ENCODE peak calls at places on chromosomes 16 and 17, in eight cellular contexts. One of them, this sample, is unnamed.

GRCh38 chr17:60941028-60941427 is 263.4 kb downstream of the BCAS3 start:
- DNase-seq in NCI-H1417 treated with DMSO at 0.1 percent for 48 hours: no peak
- DNase-seq in transverse colon: peak
- DNase-seq in HS-5: no peak
- DNase-seq in IMR-90: peak
- DNase-seq in HFF-Myc: peak
- DNase-seq in foreskin keratinocyte: no peak
- DNase-seq in effector memory CD8-positive, alpha-beta T cell: no peak
- DNase-seq in this sample: no peak

GRCh38 chr17:79085921-79086551 is 11.4 kb downstream of the ENGASE start:
- DNase-seq in IMR-90: no peak
- DNase-seq in foreskin keratinocyte: no peak
- DNase-seq in NCI-H1417 treated with DMSO at 0.1 percent for 48 hours: no peak
- DNase-seq in effector memory CD8-positive, alpha-beta T cell: no peak
- DNase-seq in HFF-Myc: no peak
- DNase-seq in HS-5: no peak
- DNase-seq in transverse colon: no peak
- DNase-seq in this sample: no peak

GRCh38 chr16:67329901-67330300 is 3.3 kb downstream of the LRRC36 start:
- DNase-seq in IMR-90: no peak
- DNase-seq in HFF-Myc: no peak
- DNase-seq in transverse colon: no peak
- DNase-seq in HS-5: peak
- DNase-seq in effector memory CD8-positive, alpha-beta T cell: no peak
- DNase-seq in NCI-H1417 treated with DMSO at 0.1 percent for 48 hours: no peak
- DNase-seq in foreskin keratinocyte: no peak
- DNase-seq in this sample: no peak

GRCh38 chr16:90077757-90078593 is 844 bp upstream of the PRDM7 start:
- DNase-seq in foreskin keratinocyte: peak
- DNase-seq in IMR-90: peak
- DNase-seq in HFF-Myc: no peak
- DNase-seq in transverse colon: peak
- DNase-seq in effector memory CD8-positive, alpha-beta T cell: peak
- DNase-seq in HS-5: no peak
- DNase-seq in NCI-H1417 treated with DMSO at 0.1 percent for 48 hours: peak
- DNase-seq in this sample: no peak

GRCh38 chr17:20045476-20045875 is 36.3 kb downstream of the SPECC1 start:
- DNase-seq in IMR-90: no peak
- DNase-seq in foreskin keratinocyte: no peak
- DNase-seq in HFF-Myc: no peak
- DNase-seq in transverse colon: no peak
- DNase-seq in HS-5: no peak
- DNase-seq in NCI-H1417 treated with DMSO at 0.1 percent for 48 hours: no peak
- DNase-seq in effector memory CD8-positive, alpha-beta T cell: no peak
- DNase-seq in this sample: no peak

GRCh38 chr16:5222770-5223169 is 125.2 kb upstream of the EEF2KMT start:
- DNase-seq in HS-5: no peak
- DNase-seq in IMR-90: no peak
- DNase-seq in effector memory CD8-positive, alpha-beta T cell: no peak
- DNase-seq in NCI-H1417 treated with DMSO at 0.1 percent for 48 hours: no peak
- DNase-seq in foreskin keratinocyte: no peak
- DNase-seq in transverse colon: no peak
- DNase-seq in HFF-Myc: no peak
- DNase-seq in this sample: no peak

GRCh38 chr17:80997471-80998387 is 6.1 kb downstream of the CHMP6 start:
- DNase-seq in HS-5: no peak
- DNase-seq in transverse colon: no peak
- DNase-seq in effector memory CD8-positive, alpha-beta T cell: no peak
- DNase-seq in IMR-90: no peak
- DNase-seq in foreskin keratinocyte: no peak
- DNase-seq in HFF-Myc: no peak
- DNase-seq in NCI-H1417 treated with DMSO at 0.1 percent for 48 hours: no peak
- DNase-seq in this sample: no peak

GRCh38 chr17:43309505-43310329 is 75.9 kb upstream of the RNU2-1 start:
- DNase-seq in transverse colon: no peak
- DNase-seq in foreskin keratinocyte: no peak
- DNase-seq in HFF-Myc: no peak
- DNase-seq in IMR-90: no peak
- DNase-seq in NCI-H1417 treated with DMSO at 0.1 percent for 48 hours: no peak
- DNase-seq in effector memory CD8-positive, alpha-beta T cell: no peak
- DNase-seq in HS-5: no peak
- DNase-seq in this sample: no peak

GRCh38 chr16:47359478-47359877 is 101.4 kb downstream of the ITFG1 start:
- DNase-seq in HFF-Myc: no peak
- DNase-seq in effector memory CD8-positive, alpha-beta T cell: no peak
- DNase-seq in transverse colon: no peak
- DNase-seq in HS-5: no peak
- DNase-seq in IMR-90: no peak
- DNase-seq in foreskin keratinocyte: no peak
- DNase-seq in NCI-H1417 treated with DMSO at 0.1 percent for 48 hours: no peak
- DNase-seq in this sample: no peak

GRCh38 chr16:324451-325334 is 27.8 kb downstream of the AXIN1 start:
- DNase-seq in NCI-H1417 treated with DMSO at 0.1 percent for 48 hours: no peak
- DNase-seq in foreskin keratinocyte: no peak
- DNase-seq in IMR-90: no peak
- DNase-seq in transverse colon: peak
- DNase-seq in HS-5: no peak
- DNase-seq in HFF-Myc: no peak
- DNase-seq in effector memory CD8-positive, alpha-beta T cell: peak
- DNase-seq in this sample: no peak

GRCh38 chr17:38732376-38733314 is 2.5 kb downstream of the CISD3 start:
- DNase-seq in transverse colon: peak
- DNase-seq in HS-5: no peak
- DNase-seq in IMR-90: no peak
- DNase-seq in effector memory CD8-positive, alpha-beta T cell: no peak
- DNase-seq in HFF-Myc: no peak
- DNase-seq in NCI-H1417 treated with DMSO at 0.1 percent for 48 hours: no peak
- DNase-seq in foreskin keratinocyte: no peak
- DNase-seq in this sample: no peak

GRCh38 chr16:22694887-22695382 is 119.0 kb upstream of the HS3ST2 start:
- DNase-seq in effector memory CD8-positive, alpha-beta T cell: no peak
- DNase-seq in transverse colon: peak
- DNase-seq in HS-5: peak
- DNase-seq in foreskin keratinocyte: no peak
- DNase-seq in NCI-H1417 treated with DMSO at 0.1 percent for 48 hours: no peak
- DNase-seq in IMR-90: peak
- DNase-seq in HFF-Myc: no peak
- DNase-seq in this sample: no peak

GRCh38 chr16:85347213-85347591 is 234.9 kb upstream of the CIBAR2 start:
- DNase-seq in IMR-90: no peak
- DNase-seq in transverse colon: no peak
- DNase-seq in HS-5: no peak
- DNase-seq in foreskin keratinocyte: no peak
- DNase-seq in NCI-H1417 treated with DMSO at 0.1 percent for 48 hours: no peak
- DNase-seq in effector memory CD8-positive, alpha-beta T cell: no peak
- DNase-seq in HFF-Myc: no peak
- DNase-seq in this sample: no peak

GRCh38 chr17:43701318-43701743 is 39.6 kb upstream of the MEOX1 start:
- DNase-seq in HS-5: no peak
- DNase-seq in NCI-H1417 treated with DMSO at 0.1 percent for 48 hours: no peak
- DNase-seq in transverse colon: peak
- DNase-seq in foreskin keratinocyte: no peak
- DNase-seq in HFF-Myc: no peak
- DNase-seq in effector memory CD8-positive, alpha-beta T cell: peak
- DNase-seq in IMR-90: peak
- DNase-seq in this sample: no peak

GRCh38 chr16:82137819-82138177 is 32.2 kb downstream of the MPHOSPH6 start:
- DNase-seq in HFF-Myc: no peak
- DNase-seq in NCI-H1417 treated with DMSO at 0.1 percent for 48 hours: no peak
- DNase-seq in transverse colon: no peak
- DNase-seq in effector memory CD8-positive, alpha-beta T cell: no peak
- DNase-seq in IMR-90: no peak
- DNase-seq in HS-5: no peak
- DNase-seq in foreskin keratinocyte: no peak
- DNase-seq in this sample: no peak

GRCh38 chr17:65394811-65395472 is 166.5 kb downstream of the AXIN2 start:
- DNase-seq in transverse colon: no peak
- DNase-seq in NCI-H1417 treated with DMSO at 0.1 percent for 48 hours: no peak
- DNase-seq in effector memory CD8-positive, alpha-beta T cell: no peak
- DNase-seq in HS-5: no peak
- DNase-seq in HFF-Myc: no peak
- DNase-seq in foreskin keratinocyte: no peak
- DNase-seq in IMR-90: no peak
- DNase-seq in this sample: no peak

GRCh38 chr17:50679008-50679544 is 28.6 kb downstream of the ANKRD40 start:
- DNase-seq in foreskin keratinocyte: no peak
- DNase-seq in effector memory CD8-positive, alpha-beta T cell: no peak
- DNase-seq in IMR-90: no peak
- DNase-seq in HS-5: no peak
- DNase-seq in transverse colon: no peak
- DNase-seq in NCI-H1417 treated with DMSO at 0.1 percent for 48 hours: no peak
- DNase-seq in HFF-Myc: no peak
- DNase-seq in this sample: no peak

GRCh38 chr17:44540246-44541084 is 16.8 kb upstream of the FZD2 start:
- DNase-seq in HFF-Myc: no peak
- DNase-seq in effector memory CD8-positive, alpha-beta T cell: no peak
- DNase-seq in foreskin keratinocyte: no peak
- DNase-seq in HS-5: no peak
- DNase-seq in IMR-90: no peak
- DNase-seq in transverse colon: no peak
- DNase-seq in NCI-H1417 treated with DMSO at 0.1 percent for 48 hours: no peak
- DNase-seq in this sample: no peak

GRCh38 chr17:22304667-22305303 is 612.5 kb downstream of the KCNJ18 start:
- DNase-seq in IMR-90: no peak
- DNase-seq in effector memory CD8-positive, alpha-beta T cell: no peak
- DNase-seq in foreskin keratinocyte: no peak
- DNase-seq in transverse colon: no peak
- DNase-seq in HFF-Myc: no peak
- DNase-seq in NCI-H1417 treated with DMSO at 0.1 percent for 48 hours: no peak
- DNase-seq in HS-5: no peak
- DNase-seq in this sample: no peak

GRCh38 chr16:67919618-67920210 is 11.9 kb downstream of the CTRL start:
- DNase-seq in IMR-90: no peak
- DNase-seq in HS-5: no peak
- DNase-seq in NCI-H1417 treated with DMSO at 0.1 percent for 48 hours: no peak
- DNase-seq in HFF-Myc: no peak
- DNase-seq in foreskin keratinocyte: no peak
- DNase-seq in transverse colon: no peak
- DNase-seq in effector memory CD8-positive, alpha-beta T cell: no peak
- DNase-seq in this sample: no peak

GRCh38 chr17:60548990-60549389 is 22.9 kb upstream of the APPBP2 start:
- DNase-seq in foreskin keratinocyte: no peak
- DNase-seq in NCI-H1417 treated with DMSO at 0.1 percent for 48 hours: no peak
- DNase-seq in HFF-Myc: no peak
- DNase-seq in IMR-90: no peak
- DNase-seq in transverse colon: no peak
- DNase-seq in HS-5: no peak
- DNase-seq in effector memory CD8-positive, alpha-beta T cell: no peak
- DNase-seq in this sample: no peak

GRCh38 chr17:78528541-78528940 is 48.7 kb downstream of the DNAH17 start:
- DNase-seq in HS-5: no peak
- DNase-seq in NCI-H1417 treated with DMSO at 0.1 percent for 48 hours: no peak
- DNase-seq in HFF-Myc: no peak
- DNase-seq in foreskin keratinocyte: no peak
- DNase-seq in transverse colon: no peak
- DNase-seq in effector memory CD8-positive, alpha-beta T cell: no peak
- DNase-seq in IMR-90: no peak
- DNase-seq in this sample: no peak

GRCh38 chr16:8831450-8832382 is 34.1 kb downstream of the PMM2 start:
- DNase-seq in IMR-90: no peak
- DNase-seq in HFF-Myc: no peak
- DNase-seq in effector memory CD8-positive, alpha-beta T cell: no peak
- DNase-seq in transverse colon: no peak
- DNase-seq in NCI-H1417 treated with DMSO at 0.1 percent for 48 hours: no peak
- DNase-seq in HS-5: no peak
- DNase-seq in foreskin keratinocyte: no peak
- DNase-seq in this sample: no peak

GRCh38 chr16:8623634-8624033 is 2.1 kb downstream of the METTL22 start:
- DNase-seq in IMR-90: peak
- DNase-seq in HS-5: no peak
- DNase-seq in foreskin keratinocyte: no peak
- DNase-seq in effector memory CD8-positive, alpha-beta T cell: no peak
- DNase-seq in NCI-H1417 treated with DMSO at 0.1 percent for 48 hours: no peak
- DNase-seq in HFF-Myc: no peak
- DNase-seq in transverse colon: no peak
- DNase-seq in this sample: no peak

GRCh38 chr16:75252946-75253911 is 1.8 kb upstream of the BCAR1 start:
- DNase-seq in transverse colon: no peak
- DNase-seq in HFF-Myc: no peak
- DNase-seq in IMR-90: peak
- DNase-seq in HS-5: peak
- DNase-seq in effector memory CD8-positive, alpha-beta T cell: no peak
- DNase-seq in NCI-H1417 treated with DMSO at 0.1 percent for 48 hours: no peak
- DNase-seq in foreskin keratinocyte: no peak
- DNase-seq in this sample: no peak

GRCh38 chr17:76051571-76051970 is 20.7 kb downstream of the SRP68 start:
- DNase-seq in transverse colon: no peak
- DNase-seq in NCI-H1417 treated with DMSO at 0.1 percent for 48 hours: no peak
- DNase-seq in effector memory CD8-positive, alpha-beta T cell: no peak
- DNase-seq in IMR-90: no peak
- DNase-seq in HFF-Myc: no peak
- DNase-seq in HS-5: no peak
- DNase-seq in foreskin keratinocyte: no peak
- DNase-seq in this sample: no peak

GRCh38 chr16:54647731-54648221 is 282.9 kb upstream of the IRX5 start:
- DNase-seq in IMR-90: no peak
- DNase-seq in NCI-H1417 treated with DMSO at 0.1 percent for 48 hours: peak
- DNase-seq in effector memory CD8-positive, alpha-beta T cell: no peak
- DNase-seq in HFF-Myc: no peak
- DNase-seq in transverse colon: no peak
- DNase-seq in HS-5: no peak
- DNase-seq in foreskin keratinocyte: peak
- DNase-seq in this sample: no peak

GRCh38 chr17:28049071-28049470 is 6.6 kb downstream of the NLK start:
- DNase-seq in effector memory CD8-positive, alpha-beta T cell: no peak
- DNase-seq in foreskin keratinocyte: no peak
- DNase-seq in HFF-Myc: no peak
- DNase-seq in transverse colon: no peak
- DNase-seq in NCI-H1417 treated with DMSO at 0.1 percent for 48 hours: no peak
- DNase-seq in IMR-90: no peak
- DNase-seq in HS-5: no peak
- DNase-seq in this sample: no peak

GRCh38 chr17:5667871-5668270 is 83.6 kb upstream of the NLRP1 start:
- DNase-seq in NCI-H1417 treated with DMSO at 0.1 percent for 48 hours: no peak
- DNase-seq in HFF-Myc: no peak
- DNase-seq in IMR-90: no peak
- DNase-seq in foreskin keratinocyte: no peak
- DNase-seq in transverse colon: no peak
- DNase-seq in HS-5: no peak
- DNase-seq in effector memory CD8-positive, alpha-beta T cell: no peak
- DNase-seq in this sample: no peak

GRCh38 chr17:2059837-2060658 is 5.1 kb downstream of the HIC1 start:
- DNase-seq in NCI-H1417 treated with DMSO at 0.1 percent for 48 hours: no peak
- DNase-seq in HFF-Myc: no peak
- DNase-seq in foreskin keratinocyte: no peak
- DNase-seq in effector memory CD8-positive, alpha-beta T cell: no peak
- DNase-seq in IMR-90: no peak
- DNase-seq in transverse colon: no peak
- DNase-seq in HS-5: no peak
- DNase-seq in this sample: no peak

GRCh38 chr17:68531252-68531651 is 19.0 kb downstream of the PRKAR1A start:
- DNase-seq in IMR-90: no peak
- DNase-seq in NCI-H1417 treated with DMSO at 0.1 percent for 48 hours: no peak
- DNase-seq in HFF-Myc: no peak
- DNase-seq in transverse colon: no peak
- DNase-seq in HS-5: no peak
- DNase-seq in foreskin keratinocyte: no peak
- DNase-seq in effector memory CD8-positive, alpha-beta T cell: no peak
- DNase-seq in this sample: no peak

GRCh38 chr17:1785925-1786324 is 24.1 kb downstream of the SERPINF1 start:
- DNase-seq in IMR-90: no peak
- DNase-seq in transverse colon: no peak
- DNase-seq in NCI-H1417 treated with DMSO at 0.1 percent for 48 hours: no peak
- DNase-seq in HFF-Myc: no peak
- DNase-seq in effector memory CD8-positive, alpha-beta T cell: no peak
- DNase-seq in HS-5: no peak
- DNase-seq in foreskin keratinocyte: no peak
- DNase-seq in this sample: no peak

GRCh38 chr16:19559242-19559910 is 3.9 kb downstream of the VPS35L start:
- DNase-seq in HFF-Myc: peak
- DNase-seq in NCI-H1417 treated with DMSO at 0.1 percent for 48 hours: peak
- DNase-seq in effector memory CD8-positive, alpha-beta T cell: peak
- DNase-seq in HS-5: peak
- DNase-seq in transverse colon: no peak
- DNase-seq in foreskin keratinocyte: no peak
- DNase-seq in IMR-90: peak
- DNase-seq in this sample: peak

GRCh38 chr16:15777533-15778203 is 79.2 kb downstream of the MYH11 start:
- DNase-seq in HS-5: no peak
- DNase-seq in HFF-Myc: peak
- DNase-seq in NCI-H1417 treated with DMSO at 0.1 percent for 48 hours: no peak
- DNase-seq in IMR-90: peak
- DNase-seq in effector memory CD8-positive, alpha-beta T cell: no peak
- DNase-seq in transverse colon: no peak
- DNase-seq in foreskin keratinocyte: no peak
- DNase-seq in this sample: no peak

This sample was measured in cerebellum.